ENCODE peak calls at places on chromosomes 4 and X, in four cellular contexts. Q, F, S and E are unnamed samples.

GRCh38 chrX:15564981-15565579 is 35.7 kb downstream of the ACE2 start:
- DNase-seq in Q (peak; percentile 15), F (peak; percentile 54), S (peak; percentile 68), E (no peak)

GRCh38 chr4:169621754-169622481 is 1.5 kb downstream of the CLCN3 start:
- DNase-seq in Q (no peak), F (no peak), S (no peak), E (no peak)

GRCh38 chrX:101377542-101377941 is 8.4 kb downstream of the BTK start:
- DNase-seq in Q (no peak), F (no peak), S (no peak), E (no peak)

GRCh38 chrX:20530319-20530979 is 263.7 kb upstream of the RPS6KA3 start:
- DNase-seq in Q (no peak), F (no peak), S (peak; percentile 66), E (no peak)

GRCh38 chr4:16897991-16898827 is at the start of gene LDB2:
- DNase-seq in Q (peak; percentile 72), F (peak; percentile 78), S (peak; percentile 80), E (peak; percentile 50)

GRCh38 chr4:97605927-97606326 is 537.3 kb downstream of the STPG2 start:
- DNase-seq in Q (no peak), F (no peak), S (no peak), E (no peak)

GRCh38 chr4:61068745-61069144 is 131.4 kb upstream of the ADGRL3 start:
- DNase-seq in Q (peak; percentile 62), F (no peak), S (no peak), E (peak; percentile 57)

GRCh38 chr4:107721436-107722090 is 1.5 kb upstream of the PAPSS1 start:
- DNase-seq in Q (no peak), F (no peak), S (no peak), E (no peak)